ENCODE peak calls at places on chromosomes 5 and 9, in four cellular contexts. One of them, this sample, is unnamed.

GRCh38 chr9:95078934-95079333 is 238.6 kb downstream of the FANCC start:
- DNase-seq in heart right ventricle: no peak
- DNase-seq in heart left ventricle: no peak
- DNase-seq in RWPE2: no peak
- DNase-seq in this sample: no peak

GRCh38 chr9:138105561-138106505 is 228.3 kb downstream of the CACNA1B start:
- DNase-seq in heart right ventricle: no peak
- DNase-seq in RWPE2: no peak
- DNase-seq in heart left ventricle: no peak
- DNase-seq in this sample: peak; percentile 2

GRCh38 chr9:76292246-76292645 is 102.0 kb downstream of the RFK start:
- DNase-seq in RWPE2: no peak
- DNase-seq in heart left ventricle: no peak
- DNase-seq in heart right ventricle: no peak
- DNase-seq in this sample: no peak

GRCh38 chr5:146388418-146388817 is 49.8 kb downstream of the POU4F3 start:
- DNase-seq in heart left ventricle: no peak
- DNase-seq in RWPE2: no peak
- DNase-seq in heart right ventricle: no peak
- DNase-seq in this sample: no peak

GRCh38 chr5:158861366-158861765 is 238.3 kb downstream of the EBF1 start:
- DNase-seq in RWPE2: no peak
- DNase-seq in heart right ventricle: no peak
- DNase-seq in heart left ventricle: no peak
- DNase-seq in this sample: no peak

GRCh38 chr5:146731909-146732659 is 146.5 kb downstream of the PPP2R2B start:
- DNase-seq in RWPE2: no peak
- DNase-seq in heart left ventricle: no peak
- DNase-seq in heart right ventricle: no peak
- DNase-seq in this sample: no peak

GRCh38 chr5:142816577-142816976 is 46.4 kb downstream of the ARHGAP26 start:
- DNase-seq in heart right ventricle: peak; percentile 56
- DNase-seq in RWPE2: no peak
- DNase-seq in heart left ventricle: no peak
- DNase-seq in this sample: no peak

GRCh38 chr5:155254399-155254798 is 240.8 kb downstream of the KIF4B start:
- DNase-seq in RWPE2: no peak
- DNase-seq in heart left ventricle: no peak
- DNase-seq in heart right ventricle: no peak
- DNase-seq in this sample: no peak

GRCh38 chr5:127031147-127031862 is 947 bp upstream of the MARCHF3 start:
- DNase-seq in heart left ventricle: no peak
- DNase-seq in heart right ventricle: no peak
- DNase-seq in RWPE2: no peak
- DNase-seq in this sample: no peak

GRCh38 chr9:108225371-108225905 is 630.3 kb downstream of the ACTL7B start:
- DNase-seq in RWPE2: no peak
- DNase-seq in heart left ventricle: no peak
- DNase-seq in heart right ventricle: no peak
- DNase-seq in this sample: no peak

GRCh38 chr9:124676159-124676551 is 95.0 kb downstream of the NR6A1 start:
- DNase-seq in heart left ventricle: no peak
- DNase-seq in heart right ventricle: no peak
- DNase-seq in RWPE2: no peak
- DNase-seq in this sample: no peak

GRCh38 chr9:131810351-131811170 is 70.7 kb upstream of the RAPGEF1 start:
- DNase-seq in heart right ventricle: no peak
- DNase-seq in heart left ventricle: no peak
- DNase-seq in RWPE2: no peak
- DNase-seq in this sample: no peak

GRCh38 chr9:8868632-8869031 is 1069.1 kb upstream of the DMAC1 start:
- DNase-seq in heart left ventricle: no peak
- DNase-seq in RWPE2: no peak
- DNase-seq in heart right ventricle: no peak
- DNase-seq in this sample: no peak

GRCh38 chr9:27880135-27880534 is 306.9 kb upstream of the C9orf72 start:
- DNase-seq in heart right ventricle: no peak
- DNase-seq in heart left ventricle: no peak
- DNase-seq in RWPE2: no peak
- DNase-seq in this sample: no peak

GRCh38 chr5:133944263-133945230 is 23.9 kb downstream of the C5orf15 start:
- DNase-seq in heart left ventricle: peak; percentile 35
- DNase-seq in RWPE2: no peak
- DNase-seq in heart right ventricle: peak; percentile 34
- DNase-seq in this sample: no peak

GRCh38 chr5:74326571-74327338 is 313.8 kb downstream of the ENC1 start:
- DNase-seq in heart left ventricle: no peak
- DNase-seq in heart right ventricle: no peak
- DNase-seq in RWPE2: peak; percentile 94
- DNase-seq in this sample: peak; percentile 17

GRCh38 chr5:140513124-140513523 is 34.3 kb upstream of the EIF4EBP3 start:
- DNase-seq in RWPE2: no peak
- DNase-seq in heart left ventricle: no peak
- DNase-seq in heart right ventricle: no peak
- DNase-seq in this sample: no peak

GRCh38 chr5:41925555-41925946 is 470 bp downstream of the FBXO4 start:
- DNase-seq in heart right ventricle: peak; percentile 42
- DNase-seq in RWPE2: no peak
- DNase-seq in heart left ventricle: peak; percentile 33
- DNase-seq in this sample: peak; percentile 29

DNA sequence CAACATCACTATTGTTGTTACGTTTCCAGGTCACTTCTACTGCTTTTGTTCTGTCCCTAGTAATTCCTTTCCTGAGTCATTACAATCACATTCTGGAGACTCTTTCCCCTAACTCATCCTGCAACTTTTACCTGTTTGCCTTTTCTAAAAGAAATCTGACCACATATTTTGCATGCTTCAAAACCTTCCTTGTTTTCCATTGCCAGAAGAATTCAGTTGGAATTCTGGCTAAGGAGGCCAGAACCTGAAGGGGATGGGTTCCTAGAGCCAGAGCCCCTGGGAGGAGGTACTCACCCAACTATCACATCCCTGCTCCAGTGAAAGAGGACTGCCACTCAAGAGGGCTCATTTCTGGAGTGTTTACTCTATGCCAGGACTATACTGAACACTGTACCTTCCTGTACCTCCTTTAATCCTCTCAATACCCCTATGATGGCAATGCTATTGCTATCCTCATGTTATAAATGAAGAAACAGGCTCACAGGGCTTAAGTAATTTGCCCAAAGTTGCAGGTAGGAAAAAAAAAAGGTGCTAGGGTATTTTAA is 42.8 kb upstream of the MAST4 start:
- DNase-seq in heart right ventricle: no peak
- DNase-seq in RWPE2: no peak
- DNase-seq in heart left ventricle: no peak
- DNase-seq in this sample: no peak
- H3K4me3 ChIP-seq in heart right ventricle: no peak overlapping the region
- H3K4me3 ChIP-seq in RWPE2: no peak overlapping the region
- H3K4me3 ChIP-seq in heart left ventricle: no peak overlapping the region
- H3K4me3 ChIP-seq in this sample: no peak overlapping the region

GRCh38 chr5:172756764-172757393 is 14.1 kb downstream of the DUSP1 start:
- DNase-seq in heart left ventricle: no peak
- DNase-seq in RWPE2: peak; percentile 41
- DNase-seq in heart right ventricle: no peak
- DNase-seq in this sample: no peak
- H3K27ac ChIP-seq in heart left ventricle: no peak overlapping the region
- H3K27ac ChIP-seq in RWPE2: no peak overlapping the region
- H3K27ac ChIP-seq in heart right ventricle: no peak overlapping the region
- H3K27ac ChIP-seq in this sample: no peak overlapping the region

GRCh38 chr9:130664191-130665028 is at the start of gene PRDM12:
- DNase-seq in heart left ventricle: no peak
- DNase-seq in RWPE2: no peak
- DNase-seq in heart right ventricle: no peak
- DNase-seq in this sample: no peak
- H3K4me3 ChIP-seq in heart left ventricle: no peak within 1 kb of the TSS
- H3K4me3 ChIP-seq in RWPE2: no peak within 1 kb of the TSS
- H3K4me3 ChIP-seq in heart right ventricle: peak within 1 kb of the TSS; percentile 24
- H3K4me3 ChIP-seq in this sample: no peak within 1 kb of the TSS

GRCh38 chr9:133680976-133681657 is 45.0 kb downstream of the DBH start:
- DNase-seq in heart right ventricle: no peak
- DNase-seq in RWPE2: no peak
- DNase-seq in heart left ventricle: no peak
- DNase-seq in this sample: no peak

GRCh38 chr9:133680250-133680975 is 44.2 kb downstream of the DBH start:
- DNase-seq in heart left ventricle: no peak
- DNase-seq in heart right ventricle: no peak
- DNase-seq in RWPE2: no peak
- DNase-seq in this sample: no peak

GRCh38 chr9:133677126-133678010 is 41.2 kb downstream of the DBH start:
- DNase-seq in heart left ventricle: no peak
- DNase-seq in RWPE2: no peak
- DNase-seq in heart right ventricle: no peak
- DNase-seq in this sample: no peak

GRCh38 chr9:133679056-133679455 is 42.9 kb downstream of the DBH start:
- DNase-seq in heart left ventricle: no peak
- DNase-seq in heart right ventricle: no peak
- DNase-seq in RWPE2: no peak
- DNase-seq in this sample: no peak

DNA sequence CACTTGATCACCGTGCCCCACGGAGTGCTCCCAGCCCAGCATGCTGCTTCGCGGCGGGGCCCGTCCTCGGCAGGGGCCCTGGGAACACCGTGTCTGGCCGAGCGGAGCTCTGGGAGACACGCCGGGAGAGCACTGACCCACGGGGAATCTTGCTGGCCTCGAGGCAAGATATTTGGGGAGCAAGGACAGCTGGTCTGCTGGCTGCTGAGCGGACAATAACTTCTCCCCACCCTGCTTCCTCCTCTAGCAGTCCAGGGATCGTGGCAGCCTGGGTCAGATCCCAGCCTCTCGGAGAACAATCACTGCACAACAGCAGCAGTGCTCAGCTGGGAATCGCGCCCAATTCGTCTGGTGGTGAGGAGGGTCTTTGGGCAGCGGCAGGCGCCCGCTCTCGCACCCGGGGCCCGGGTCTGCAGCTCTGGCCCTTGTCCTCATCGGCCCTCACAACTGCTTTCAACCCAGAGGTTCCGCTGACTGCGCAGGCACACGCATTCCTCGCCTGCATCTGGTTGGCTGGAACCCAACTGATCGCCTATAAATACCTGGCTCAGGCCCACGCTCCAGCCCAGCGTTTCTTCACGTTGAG is 43.4 kb downstream of the DBH start:
- DNase-seq in heart left ventricle: no peak
- DNase-seq in RWPE2: no peak
- DNase-seq in heart right ventricle: peak; percentile 39
- DNase-seq in this sample: no peak
- H3K27ac ChIP-seq in heart left ventricle: no peak overlapping the region
- H3K27ac ChIP-seq in RWPE2: no peak overlapping the region
- H3K27ac ChIP-seq in heart right ventricle: no peak overlapping the region
- H3K27ac ChIP-seq in this sample: no peak overlapping the region

DNA sequence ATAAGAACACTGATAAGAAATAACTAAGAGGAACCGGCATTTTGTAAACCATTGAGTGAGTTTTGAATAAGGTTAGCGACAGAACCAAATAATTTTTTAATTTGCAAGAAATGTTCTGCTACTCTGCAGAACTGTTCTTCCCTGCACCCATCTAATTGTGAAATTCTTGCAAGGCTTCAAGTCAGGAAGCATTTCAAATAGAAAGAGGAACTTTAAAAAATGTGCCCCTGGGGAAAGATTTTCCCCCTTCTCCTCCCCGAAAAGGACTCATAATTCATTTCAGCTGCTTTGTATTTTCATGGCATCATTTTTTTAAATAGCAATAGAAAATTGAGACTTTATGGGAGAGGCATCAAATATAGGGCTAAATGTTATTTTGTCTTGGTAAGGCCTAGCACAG is 180.9 kb upstream of the ANKRD55 start:
- DNase-seq in RWPE2: no peak
- DNase-seq in heart right ventricle: no peak
- DNase-seq in heart left ventricle: no peak
- DNase-seq in this sample: no peak
- H3K4me3 ChIP-seq in RWPE2: no peak overlapping the region
- H3K4me3 ChIP-seq in heart right ventricle: no peak overlapping the region
- H3K4me3 ChIP-seq in heart left ventricle: no peak overlapping the region
- H3K4me3 ChIP-seq in this sample: no peak overlapping the region

GRCh38 chr5:138972230-138972629 is 97.1 kb upstream of the LRRTM2 start:
- DNase-seq in RWPE2: no peak
- DNase-seq in heart right ventricle: no peak
- DNase-seq in heart left ventricle: no peak
- DNase-seq in this sample: no peak
- H3K27ac ChIP-seq in RWPE2: no peak overlapping the region
- H3K27ac ChIP-seq in heart right ventricle: no peak overlapping the region
- H3K27ac ChIP-seq in heart left ventricle: peak overlapping the region; percentile 85
- H3K27ac ChIP-seq in this sample: no peak overlapping the region

GRCh38 chr9:14348241-14349140 is 34.5 kb upstream of the NFIB start:
- DNase-seq in heart left ventricle: peak; percentile 37
- DNase-seq in RWPE2: no peak
- DNase-seq in heart right ventricle: peak; percentile 30
- DNase-seq in this sample: no peak

GRCh38 chr9:14346826-14347407 is 33.0 kb upstream of the NFIB start:
- DNase-seq in heart right ventricle: peak; percentile 53
- DNase-seq in RWPE2: no peak
- DNase-seq in heart left ventricle: peak; percentile 48
- DNase-seq in this sample: no peak

GRCh38 chr9:14346301-14346721 is 32.4 kb upstream of the NFIB start:
- DNase-seq in heart left ventricle: peak; percentile 33
- DNase-seq in heart right ventricle: peak; percentile 49
- DNase-seq in RWPE2: no peak
- DNase-seq in this sample: no peak

GRCh38 chr9:14349141-14349817 is 35.3 kb upstream of the NFIB start:
- DNase-seq in heart right ventricle: peak; percentile 23
- DNase-seq in RWPE2: no peak
- DNase-seq in heart left ventricle: peak; percentile 40
- DNase-seq in this sample: no peak

DNA sequence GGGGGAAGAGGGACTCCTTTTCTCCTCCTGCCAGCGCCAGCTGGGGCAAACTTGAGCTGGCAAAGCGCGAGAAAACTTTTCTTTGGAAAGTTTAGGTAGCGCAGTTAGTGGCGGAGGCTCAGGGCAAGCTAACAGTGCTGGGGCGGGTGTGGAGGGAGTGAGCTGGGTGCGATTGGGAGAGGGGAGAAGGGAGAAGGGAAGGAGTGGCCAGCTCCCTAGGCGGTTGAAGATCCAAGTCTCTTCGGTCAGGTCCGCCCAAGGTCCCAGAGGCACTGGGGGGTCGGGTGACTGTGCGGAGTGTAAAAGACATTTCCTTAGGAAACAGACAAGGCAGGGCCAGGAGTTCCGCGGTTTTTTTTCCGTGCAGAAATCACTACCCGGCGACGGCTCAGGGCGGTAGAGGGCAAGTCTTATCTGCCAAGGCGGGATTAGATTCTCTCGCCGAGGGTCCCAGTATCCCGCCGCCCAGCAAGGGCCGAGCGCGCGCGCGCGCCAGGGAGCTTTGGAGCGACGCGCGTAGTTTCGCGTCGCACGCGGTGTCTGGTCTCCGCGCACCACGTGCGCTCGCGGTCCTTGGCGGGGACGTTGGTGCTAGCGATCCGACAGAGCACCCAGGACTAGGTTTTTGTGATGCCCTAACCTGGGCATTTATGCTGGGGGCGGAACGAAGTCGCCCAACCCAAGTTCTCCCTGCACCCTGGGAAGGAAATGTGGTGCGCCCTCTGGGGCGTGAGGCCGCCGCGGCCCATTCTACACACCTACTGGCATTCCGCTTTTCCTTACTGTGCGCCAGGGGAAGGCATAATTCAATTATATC is 33.7 kb upstream of the NFIB start:
- DNase-seq in heart left ventricle: peak; percentile 67
- DNase-seq in RWPE2: peak; percentile 66
- DNase-seq in heart right ventricle: peak; percentile 67
- DNase-seq in this sample: no peak
- H3K4me3 ChIP-seq in heart left ventricle: peak overlapping the region; percentile 72
- H3K4me3 ChIP-seq in RWPE2: peak overlapping the region; percentile 35
- H3K4me3 ChIP-seq in heart right ventricle: peak overlapping the region; percentile 66
- H3K4me3 ChIP-seq in this sample: peak overlapping the region; percentile 33